ENCODE peak calls at places on chromosomes 5 and 9, in ten cellular contexts. One of them, this sample, is unnamed.

GRCh38 chr9:130265431-130266235 is at the start of gene HMCN2:
- DNase-seq in NCI-H345: no peak
- DNase-seq in HCT116: no peak
- DNase-seq in NCI-H510A: no peak
- DNase-seq in endothelial cell: peak
- DNase-seq in globus pallidus: no peak
- DNase-seq in Karpas-422: no peak
- DNase-seq in iris pigment epithelial cell: peak
- DNase-seq in psoas muscle: peak
- DNase-seq in cardiac fibroblast: peak
- DNase-seq in this sample: no peak

GRCh38 chr5:150215978-150216944 is 26.4 kb downstream of the SLC6A7 start:
- DNase-seq in NCI-H345: no peak
- DNase-seq in HCT116: no peak
- DNase-seq in NCI-H510A: no peak
- DNase-seq in endothelial cell: no peak
- DNase-seq in globus pallidus: no peak
- DNase-seq in Karpas-422: no peak
- DNase-seq in iris pigment epithelial cell: no peak
- DNase-seq in psoas muscle: no peak
- DNase-seq in cardiac fibroblast: no peak
- DNase-seq in this sample: no peak

GRCh38 chr5:154646841-154647759 is 108.1 kb upstream of the LARP1 start:
- DNase-seq in NCI-H345: no peak
- DNase-seq in HCT116: no peak
- DNase-seq in NCI-H510A: peak
- DNase-seq in endothelial cell: peak
- DNase-seq in globus pallidus: no peak
- DNase-seq in Karpas-422: no peak
- DNase-seq in iris pigment epithelial cell: peak
- DNase-seq in psoas muscle: peak
- DNase-seq in cardiac fibroblast: peak
- DNase-seq in this sample: no peak

GRCh38 chr9:89923961-89924504 is 319.2 kb downstream of the GADD45G start:
- DNase-seq in NCI-H345: no peak
- DNase-seq in HCT116: no peak
- DNase-seq in NCI-H510A: no peak
- DNase-seq in endothelial cell: no peak
- DNase-seq in globus pallidus: no peak
- DNase-seq in Karpas-422: no peak
- DNase-seq in iris pigment epithelial cell: no peak
- DNase-seq in psoas muscle: no peak
- DNase-seq in cardiac fibroblast: no peak
- DNase-seq in this sample: no peak

GRCh38 chr5:138385660-138386059 is 33.2 kb downstream of the KDM3B start:
- DNase-seq in NCI-H345: no peak
- DNase-seq in HCT116: no peak
- DNase-seq in NCI-H510A: no peak
- DNase-seq in endothelial cell: no peak
- DNase-seq in globus pallidus: peak
- DNase-seq in Karpas-422: no peak
- DNase-seq in iris pigment epithelial cell: no peak
- DNase-seq in psoas muscle: no peak
- DNase-seq in cardiac fibroblast: peak
- DNase-seq in this sample: no peak

GRCh38 chr5:172284275-172284971 is 859 bp upstream of the UBTD2 start:
- DNase-seq in NCI-H345: no peak
- DNase-seq in HCT116: no peak
- DNase-seq in NCI-H510A: no peak
- DNase-seq in endothelial cell: no peak
- DNase-seq in globus pallidus: peak
- DNase-seq in Karpas-422: no peak
- DNase-seq in iris pigment epithelial cell: no peak
- DNase-seq in psoas muscle: peak
- DNase-seq in cardiac fibroblast: no peak
- DNase-seq in this sample: no peak

GRCh38 chr5:137828192-137828591 is 39.5 kb upstream of the MYOT start:
- DNase-seq in NCI-H345: no peak
- DNase-seq in HCT116: no peak
- DNase-seq in NCI-H510A: no peak
- DNase-seq in endothelial cell: no peak
- DNase-seq in globus pallidus: no peak
- DNase-seq in Karpas-422: no peak
- DNase-seq in iris pigment epithelial cell: no peak
- DNase-seq in psoas muscle: no peak
- DNase-seq in cardiac fibroblast: no peak
- DNase-seq in this sample: no peak

GRCh38 chr5:135487839-135488514 is 35.8 kb upstream of the TIFAB start:
- DNase-seq in NCI-H345: no peak
- DNase-seq in HCT116: no peak
- DNase-seq in NCI-H510A: no peak
- DNase-seq in endothelial cell: no peak
- DNase-seq in globus pallidus: no peak
- DNase-seq in Karpas-422: no peak
- DNase-seq in iris pigment epithelial cell: no peak
- DNase-seq in psoas muscle: no peak
- DNase-seq in cardiac fibroblast: no peak
- DNase-seq in this sample: no peak

GRCh38 chr5:133458435-133458834 is 153.9 kb downstream of the FSTL4 start:
- DNase-seq in NCI-H345: no peak
- DNase-seq in HCT116: no peak
- DNase-seq in NCI-H510A: no peak
- DNase-seq in endothelial cell: no peak
- DNase-seq in globus pallidus: no peak
- DNase-seq in Karpas-422: no peak
- DNase-seq in iris pigment epithelial cell: no peak
- DNase-seq in psoas muscle: no peak
- DNase-seq in cardiac fibroblast: no peak
- DNase-seq in this sample: no peak

GRCh38 chr5:139642213-139642612 is 5.9 kb upstream of the CXXC5 start:
- DNase-seq in NCI-H345: no peak
- DNase-seq in HCT116: no peak
- DNase-seq in NCI-H510A: no peak
- DNase-seq in endothelial cell: no peak
- DNase-seq in globus pallidus: no peak
- DNase-seq in Karpas-422: no peak
- DNase-seq in iris pigment epithelial cell: no peak
- DNase-seq in psoas muscle: no peak
- DNase-seq in cardiac fibroblast: no peak
- DNase-seq in this sample: no peak

GRCh38 chr5:115856936-115857524 is 15.3 kb downstream of the AP3S1 start:
- DNase-seq in NCI-H345: no peak
- DNase-seq in HCT116: no peak
- DNase-seq in NCI-H510A: no peak
- DNase-seq in endothelial cell: no peak
- DNase-seq in globus pallidus: no peak
- DNase-seq in Karpas-422: no peak
- DNase-seq in iris pigment epithelial cell: no peak
- DNase-seq in psoas muscle: no peak
- DNase-seq in cardiac fibroblast: no peak
- DNase-seq in this sample: no peak

GRCh38 chr9:126861707-126862460 is 1.4 kb downstream of the ZBTB34 start:
- DNase-seq in NCI-H345: no peak
- DNase-seq in HCT116: no peak
- DNase-seq in NCI-H510A: no peak
- DNase-seq in endothelial cell: no peak
- DNase-seq in globus pallidus: no peak
- DNase-seq in Karpas-422: peak
- DNase-seq in iris pigment epithelial cell: no peak
- DNase-seq in psoas muscle: no peak
- DNase-seq in cardiac fibroblast: peak
- DNase-seq in this sample: no peak

GRCh38 chr9:97617939-97618416 is 15.2 kb downstream of the TSTD2 start:
- DNase-seq in NCI-H345: no peak
- DNase-seq in HCT116: no peak
- DNase-seq in NCI-H510A: no peak
- DNase-seq in endothelial cell: no peak
- DNase-seq in globus pallidus: no peak
- DNase-seq in Karpas-422: peak
- DNase-seq in iris pigment epithelial cell: no peak
- DNase-seq in psoas muscle: no peak
- DNase-seq in cardiac fibroblast: no peak
- DNase-seq in this sample: no peak